ENCODE peak calls at places on chromosomes 5 and 9, in eight cellular contexts. K, J, Q, A, Y, D, H and P are unnamed samples.

GRCh38 chr5:35987776-35988175 is 3.4 kb downstream of the UGT3A1 start:
- DNase-seq in K (no peak), J (no peak), Q (no peak), A (no peak), Y (no peak), D (no peak), H (no peak), P (no peak)

GRCh38 chr9:123234853-123235252 is 33.5 kb downstream of the STRBP start:
- DNase-seq in K (no peak), J (no peak), Q (no peak), A (no peak), Y (no peak), D (no peak), H (no peak), P (no peak)

GRCh38 chr5:43281840-43282658 is 31.2 kb downstream of the HMGCS1 start:
- DNase-seq in K (no peak), J (peak), Q (no peak), A (no peak), Y (no peak), D (no peak), H (no peak), P (no peak)

GRCh38 chr5:57221049-57221568 is 47.2 kb downstream of the GPBP1 start:
- DNase-seq in K (no peak), J (peak), Q (no peak), A (peak), Y (no peak), D (peak), H (peak), P (peak)

GRCh38 chr5:169344629-169345028 is 43.7 kb upstream of the SLIT3 start:
- DNase-seq in K (no peak), J (no peak), Q (peak), A (no peak), Y (no peak), D (no peak), H (no peak), P (no peak)

GRCh38 chr9:90340421-90340820 is 302.2 kb downstream of the DIRAS2 start:
- DNase-seq in K (no peak), J (peak), Q (no peak), A (no peak), Y (peak), D (no peak), H (no peak), P (no peak)

GRCh38 chr5:126369995-126370731 is 53.0 kb upstream of the GRAMD2B start:
- DNase-seq in K (no peak), J (peak), Q (no peak), A (no peak), Y (no peak), D (peak), H (peak), P (no peak)

GRCh38 chr9:129256959-129257713 is 79.1 kb upstream of the IER5L start:
- DNase-seq in K (peak), J (no peak), Q (peak), A (no peak), Y (no peak), D (no peak), H (no peak), P (no peak)

GRCh38 chr5:111834926-111835599 is 78.1 kb upstream of the NREP start:
- DNase-seq in K (no peak), J (peak), Q (no peak), A (no peak), Y (no peak), D (no peak), H (no peak), P (no peak)

GRCh38 chr9:136043386-136044054 is 51.6 kb downstream of the NACC2 start:
- DNase-seq in K (no peak), J (no peak), Q (peak), A (no peak), Y (no peak), D (no peak), H (no peak), P (no peak)

GRCh38 chr9:107732781-107733529 is 243.4 kb upstream of the KLF4 start:
- DNase-seq in K (no peak), J (peak), Q (peak), A (no peak), Y (no peak), D (no peak), H (no peak), P (no peak)

GRCh38 chr5:64749385-64749784 is 19.1 kb downstream of the SREK1IP1 start:
- DNase-seq in K (no peak), J (no peak), Q (no peak), A (no peak), Y (no peak), D (no peak), H (no peak), P (no peak)

GRCh38 chr9:118162711-118163110 is 458.5 kb downstream of the TLR4 start:
- DNase-seq in K (no peak), J (no peak), Q (no peak), A (no peak), Y (no peak), D (no peak), H (no peak), P (no peak)

GRCh38 chr9:89999534-90000370 is 394.9 kb downstream of the GADD45G start:
- DNase-seq in K (no peak), J (peak), Q (peak), A (peak), Y (no peak), D (peak), H (peak), P (peak)

GRCh38 chr9:38026021-38026809 is 42.8 kb downstream of the SHB start:
- DNase-seq in K (no peak), J (peak), Q (peak), A (no peak), Y (peak), D (peak), H (peak), P (no peak)

GRCh38 chr5:42745426-42745825 is 11.2 kb upstream of the CCDC152 start:
- DNase-seq in K (no peak), J (no peak), Q (no peak), A (no peak), Y (no peak), D (no peak), H (peak), P (no peak)

GRCh38 chr5:126358525-126358924 is 64.7 kb upstream of the GRAMD2B start:
- DNase-seq in K (no peak), J (peak), Q (no peak), A (no peak), Y (no peak), D (no peak), H (no peak), P (no peak)

GRCh38 chr5:79811904-79812303 is 122.3 kb downstream of the CMYA5 start:
- DNase-seq in K (no peak), J (no peak), Q (no peak), A (no peak), Y (no peak), D (no peak), H (no peak), P (no peak)

GRCh38 chr9:87445646-87446045 is 52.0 kb upstream of the DAPK1 start:
- DNase-seq in K (no peak), J (peak), Q (peak), A (peak), Y (no peak), D (no peak), H (peak), P (peak)

GRCh38 chr5:137370511-137371071 is 128.5 kb downstream of the SPOCK1 start:
- DNase-seq in K (no peak), J (no peak), Q (no peak), A (no peak), Y (no peak), D (no peak), H (no peak), P (no peak)

GRCh38 chr5:37248970-37249819 is at the start of gene CPLANE1:
- DNase-seq in K (peak), J (peak), Q (peak), A (peak), Y (peak), D (peak), H (peak), P (peak)

GRCh38 chr5:137498301-137498735 is 808 bp downstream of the SPOCK1 start:
- DNase-seq in K (no peak), J (no peak), Q (no peak), A (no peak), Y (no peak), D (peak), H (peak), P (no peak)

DNA sequence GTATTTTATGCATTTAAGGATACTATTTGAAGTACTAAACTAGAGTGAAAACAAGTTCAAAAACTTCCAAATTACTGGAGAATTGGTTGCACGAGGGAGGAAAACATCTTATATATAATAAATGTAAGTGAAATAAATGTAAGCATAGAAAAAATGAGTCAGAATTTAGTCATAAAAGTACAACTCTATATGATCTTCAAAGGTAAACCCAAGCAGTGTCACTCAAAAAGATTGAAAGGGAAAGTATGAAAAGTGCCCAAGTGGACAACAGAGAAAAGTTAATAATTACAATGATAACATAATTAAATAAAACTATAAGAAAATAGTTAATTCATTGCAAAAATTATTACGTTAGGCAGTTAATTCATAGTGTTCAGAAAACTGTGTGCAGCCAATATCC is 2288.5 kb upstream of the C9orf72 start:
- DNase-seq in K (no peak), J (no peak), Q (no peak), A (no peak), Y (no peak), D (no peak), H (no peak), P (no peak)
- H3K27ac ChIP-seq in K (no peak), J (no peak), Q (no peak), A (no peak), Y (no peak), D (no peak), H (no peak), P (no peak)

GRCh38 chr9:98047002-98047401 is 9.5 kb upstream of the NANS start:
- DNase-seq in K (no peak), J (no peak), Q (no peak), A (no peak), Y (no peak), D (no peak), H (no peak), P (no peak)
- H3K4me3 ChIP-seq in K (no peak), J (no peak), Q (no peak), A (no peak), Y (no peak), D (no peak), H (no peak), P (no peak)

GRCh38 chr5:173568128-173568527 is 48.3 kb downstream of the BOD1 start:
- DNase-seq in K (no peak), J (no peak), Q (no peak), A (no peak), Y (no peak), D (no peak), H (no peak), P (no peak)

GRCh38 chr5:173572431-173573125 is 43.9 kb downstream of the BOD1 start:
- DNase-seq in K (no peak), J (no peak), Q (no peak), A (no peak), Y (no peak), D (peak), H (no peak), P (no peak)

GRCh38 chr5:173568703-173569102 is 47.7 kb downstream of the BOD1 start:
- DNase-seq in K (no peak), J (no peak), Q (no peak), A (no peak), Y (no peak), D (no peak), H (no peak), P (no peak)

GRCh38 chr5:173573126-173573960 is 43.1 kb downstream of the BOD1 start:
- DNase-seq in K (peak), J (peak), Q (peak), A (peak), Y (no peak), D (peak), H (peak), P (peak)

DNA sequence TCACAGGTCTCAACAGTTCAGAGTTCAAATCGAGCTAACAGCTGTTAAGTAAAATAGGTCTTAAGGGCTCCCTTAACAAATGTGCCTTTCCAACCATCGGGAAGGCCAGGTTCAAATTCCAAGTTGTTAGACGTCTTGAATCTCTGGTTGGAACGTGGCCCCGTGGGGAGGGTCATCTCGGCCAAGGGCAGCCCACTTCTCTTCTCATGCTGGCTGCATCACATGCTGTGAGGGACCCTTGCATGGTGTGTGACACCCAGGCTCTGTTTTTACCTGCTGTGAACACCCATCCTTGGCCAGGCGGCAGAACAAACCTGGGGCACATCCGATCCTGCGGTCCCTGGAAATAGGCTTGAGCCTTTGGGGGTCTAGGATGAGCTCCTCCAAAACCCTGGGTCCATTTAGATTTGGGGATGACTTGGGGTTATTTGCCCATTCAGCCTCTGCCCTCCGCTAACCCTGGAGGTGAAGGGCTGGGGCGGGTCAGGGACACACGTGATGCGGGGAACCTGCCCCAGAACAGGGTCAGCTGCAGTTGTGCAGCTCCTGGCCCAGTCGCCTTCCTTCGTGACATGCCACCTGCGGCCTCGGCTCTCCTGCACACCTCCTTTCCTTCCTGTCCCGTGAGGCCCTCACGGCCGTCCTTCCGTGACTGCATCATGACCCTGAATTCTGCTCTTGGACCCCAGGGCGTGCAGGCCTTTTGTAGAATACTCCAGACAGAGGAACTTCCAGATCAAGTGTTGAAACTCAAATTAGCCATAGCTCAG is 45.9 kb downstream of the BOD1 start:
- DNase-seq in K (no peak), J (no peak), Q (no peak), A (no peak), Y (no peak), D (no peak), H (no peak), P (no peak)
- H3K27ac ChIP-seq in K (no peak), J (no peak), Q (no peak), A (no peak), Y (no peak), D (no peak), H (no peak), P (no peak)

GRCh38 chr5:39270172-39270848 is 50.9 kb upstream of the FYB1 start:
- DNase-seq in K (no peak), J (no peak), Q (no peak), A (no peak), Y (no peak), D (no peak), H (no peak), P (no peak)
- H3K4me3 ChIP-seq in K (no peak), J (no peak), Q (no peak), A (peak), Y (no peak), D (no peak), H (no peak), P (no peak)